ENCODE peak calls at places on chromosomes 11 and 22, in four cellular contexts. Z, B, S and F are unnamed samples.

GRCh38 chr11:65718964-65719492 is 1.6 kb downstream of the RNASEH2C start:
- DNase-seq in Z (no peak), B (no peak), S (no peak), F (no peak)

GRCh38 chr11:81963018-81963417 is 770.6 kb downstream of the FAM181B start:
- DNase-seq in Z (no peak), B (no peak), S (peak; percentile 14), F (no peak)

GRCh38 chr22:46054091-46054877 is 77.3 kb upstream of the WNT7B start:
- DNase-seq in Z (no peak), B (peak; percentile 35), S (peak; percentile 60), F (no peak)

GRCh38 chr11:45210846-45211245 is 64.4 kb downstream of the PRDM11 start:
- DNase-seq in Z (no peak), B (no peak), S (no peak), F (no peak)

GRCh38 chr11:34256150-34256549 is 101.7 kb downstream of the ABTB2 start:
- DNase-seq in Z (no peak), B (no peak), S (no peak), F (no peak)

GRCh38 chr11:14927146-14927545 is 35.1 kb upstream of the CYP2R1 start:
- DNase-seq in Z (no peak), B (no peak), S (no peak), F (no peak)

GRCh38 chr11:69711824-69712801 is 8.3 kb upstream of the FGF19 start:
- DNase-seq in Z (no peak), B (peak; percentile 59), S (no peak), F (no peak)

GRCh38 chr22:29820941-29821789 is 16.9 kb downstream of the ASCC2 start:
- DNase-seq in Z (no peak), B (no peak), S (no peak), F (peak; percentile 70)

GRCh38 chr11:73998846-73999575 is 9.9 kb downstream of the UCP3 start:
- DNase-seq in Z (no peak), B (no peak), S (no peak), F (no peak)

GRCh38 chr11:134340354-134340964 is 8.7 kb downstream of the GLB1L2 start:
- DNase-seq in Z (no peak), B (no peak), S (peak; percentile 3), F (no peak)

GRCh38 chr11:84775503-84775902 is 851.6 kb downstream of the DLG2 start:
- DNase-seq in Z (no peak), B (no peak), S (no peak), F (no peak)

GRCh38 chr11:45102361-45102809 is 44.1 kb upstream of the PRDM11 start:
- DNase-seq in Z (no peak), B (peak; percentile 44), S (no peak), F (no peak)

GRCh38 chr11:44434191-44434590 is 124.3 kb upstream of the ALX4 start:
- DNase-seq in Z (no peak), B (peak; percentile 54), S (no peak), F (no peak)

GRCh38 chr11:125481531-125481930 is 14.5 kb downstream of the FEZ1 start:
- DNase-seq in Z (no peak), B (peak; percentile 65), S (no peak), F (peak; percentile 30)

GRCh38 chr11:128195057-128195751 is 392.2 kb downstream of the ETS1 start:
- DNase-seq in Z (no peak), B (no peak), S (no peak), F (no peak)

GRCh38 chr11:96132437-96132836 is 208.5 kb upstream of the MTMR2 start:
- DNase-seq in Z (no peak), B (no peak), S (no peak), F (no peak)

GRCh38 chr11:81644239-81644840 is 1089.3 kb downstream of the FAM181B start:
- DNase-seq in Z (no peak), B (peak; percentile 77), S (peak; percentile 44), F (peak; percentile 10)

GRCh38 chr11:79028214-79028613 is 412.6 kb downstream of the TENM4 start:
- DNase-seq in Z (no peak), B (peak; percentile 35), S (no peak), F (no peak)

GRCh38 chr11:68297812-68298658 is 14.4 kb upstream of the LRP5 start:
- DNase-seq in Z (peak; percentile 47), B (peak; percentile 93), S (peak; percentile 95), F (peak; percentile 10)

GRCh38 chr22:46828323-46829139 is 66.1 kb downstream of the TBC1D22A start:
- DNase-seq in Z (no peak), B (peak; percentile 27), S (no peak), F (no peak)

GRCh38 chr22:42901790-42902508 is 44.9 kb upstream of the ARFGAP3 start:
- DNase-seq in Z (no peak), B (no peak), S (no peak), F (peak; percentile 23)

GRCh38 chr11:12223771-12224536 is 113.6 kb downstream of the MICAL2 start:
- DNase-seq in Z (no peak), B (no peak), S (no peak), F (no peak)

GRCh38 chr11:77449060-77449521 is 24.8 kb downstream of the PAK1 start:
- DNase-seq in Z (no peak), B (no peak), S (peak; percentile 26), F (no peak)

GRCh38 chr11:6321961-6322362 is 1.7 kb upstream of the CAVIN3 start:
- DNase-seq in Z (no peak), B (peak; percentile 50), S (no peak), F (no peak)

GRCh38 chr22:22520020-22520656 is at the start of gene ZNF280A:
- DNase-seq in Z (no peak), B (peak; percentile 55), S (peak; percentile 13), F (no peak)

GRCh38 chr11:57402188-57403066 is 12.0 kb upstream of the PRG2 start:
- DNase-seq in Z (no peak), B (peak; percentile 58), S (no peak), F (no peak)

GRCh38 chr22:32528984-32529982 is 54.7 kb downstream of the FBXO7 start:
- DNase-seq in Z (peak; percentile 25), B (peak; percentile 94), S (peak; percentile 91), F (peak; percentile 55)